ENCODE peak calls at places on chromosomes 5 and 9, in four cellular contexts. E is uterus, T is stomach, X is HFF-Myc. U is an unnamed sample.

GRCh38 chr5:4730279-4730678 is 409.9 kb upstream of the ADAMTS16 start:
- DNase-seq in E (no peak), T (no peak), X (no peak), U (no peak)

GRCh38 chr5:19859020-19859419 is 129.0 kb downstream of the CDH18 start:
- DNase-seq in E (no peak), T (no peak), X (no peak), U (no peak)

GRCh38 chr5:172802585-172803176 is 31.4 kb upstream of the ERGIC1 start:
- DNase-seq in E (no peak), T (no peak), X (no peak), U (no peak)

GRCh38 chr9:98998441-98999151 is 54.9 kb downstream of the COL15A1 start:
- DNase-seq in E (peak; percentile 83), T (peak; percentile 80), X (peak; percentile 19), U (peak; percentile 26)

GRCh38 chr5:155661859-155662258 is 648.3 kb downstream of the KIF4B start:
- DNase-seq in E (no peak), T (no peak), X (no peak), U (no peak)

GRCh38 chr5:59038169-59039002 is 455.5 kb downstream of the RAB3C start:
- DNase-seq in E (no peak), T (no peak), X (no peak), U (no peak)

GRCh38 chr5:157855404-157855994 is 3.4 kb downstream of the CLINT1 start:
- DNase-seq in E (peak; percentile 50), T (peak; percentile 60), X (peak; percentile 11), U (no peak)

GRCh38 chr9:121328876-121329681 is 41.0 kb downstream of the STOM start:
- DNase-seq in E (no peak), T (no peak), X (no peak), U (no peak)

GRCh38 chr5:94745786-94746730 is 127.6 kb downstream of the SLF1 start:
- DNase-seq in E (no peak), T (no peak), X (no peak), U (no peak)

GRCh38 chr5:570886-571285 is 41.3 kb upstream of the CEP72 start:
- DNase-seq in E (no peak), T (no peak), X (no peak), U (no peak)

GRCh38 chr5:150523472-150524350 is 15.8 kb downstream of the NDST1 start:
- DNase-seq in E (peak; percentile 58), T (peak; percentile 40), X (peak; percentile 61), U (no peak)

GRCh38 chr5:150108711-150109605 is 22.6 kb upstream of the CSF1R start:
- DNase-seq in E (no peak), T (peak; percentile 8), X (no peak), U (no peak)

GRCh38 chr9:29640507-29640906 is 2067.2 kb upstream of the C9orf72 start:
- DNase-seq in E (no peak), T (no peak), X (no peak), U (no peak)

GRCh38 chr5:102666164-102666951 is 88.7 kb upstream of the PAM start:
- DNase-seq in E (no peak), T (no peak), X (peak; percentile 73), U (no peak)

GRCh38 chr9:136700959-136701664 is 11.3 kb upstream of the DIPK1B start:
- DNase-seq in E (no peak), T (no peak), X (no peak), U (peak; percentile 28)

GRCh38 chr9:123440256-123440655 is 84.3 kb downstream of the CRB2 start:
- DNase-seq in E (no peak), T (no peak), X (no peak), U (no peak)

GRCh38 chr9:33210006-33210715 is 29.8 kb upstream of the SPINK4 start:
- DNase-seq in E (no peak), T (no peak), X (no peak), U (no peak)

GRCh38 chr9:76658510-76659231 is 105.6 kb upstream of the PCA3 start:
- DNase-seq in E (no peak), T (no peak), X (peak; percentile 57), U (no peak)

GRCh38 chr5:1815071-1815786 is 14.0 kb downstream of the NDUFS6 start:
- DNase-seq in E (no peak), T (no peak), X (no peak), U (no peak)

GRCh38 chr5:126115230-126115629 is 308.0 kb upstream of the GRAMD2B start:
- DNase-seq in E (no peak), T (no peak), X (no peak), U (no peak)

GRCh38 chr5:60163762-60164161 is 270.2 kb upstream of the PDE4D start:
- DNase-seq in E (no peak), T (no peak), X (no peak), U (no peak)

GRCh38 chr5:60161340-60161934 is 267.9 kb upstream of the PDE4D start:
- DNase-seq in E (no peak), T (no peak), X (no peak), U (no peak)
- TF ChIP-seq CTCF in E (no peak), T (no peak), X (peak; percentile 47), U (no peak)

GRCh38 chr9:75088646-75089368 is 493 bp downstream of the OSTF1 start:
- DNase-seq in E (peak; percentile 57), T (peak; percentile 84), X (no peak), U (no peak)
- TF ChIP-seq CTCF in E (peak; percentile 62), T (no peak), X (no peak), U (no peak)

GRCh38 chr9:15357050-15357653 is 50.1 kb upstream of the TTC39B start:
- DNase-seq in E (no peak), T (peak; percentile 28), X (no peak), U (peak; percentile 46)
- TF ChIP-seq CTCF in E (no peak), T (no peak), X (no peak), U (no peak)

GRCh38 chr9:81825831-81826540 is 102.2 kb upstream of the SPATA31D4 start:
- DNase-seq in E (no peak), T (no peak), X (no peak), U (no peak)

GRCh38 chr9:81824802-81825770 is 103.1 kb upstream of the SPATA31D4 start:
- DNase-seq in E (no peak), T (no peak), X (no peak), U (no peak)

GRCh38 chr9:81823672-81824554 is 104.3 kb upstream of the SPATA31D4 start:
- DNase-seq in E (no peak), T (no peak), X (no peak), U (no peak)

GRCh38 chr9:81827616-81828296 is 100.5 kb upstream of the SPATA31D4 start:
- DNase-seq in E (no peak), T (no peak), X (no peak), U (no peak)

GRCh38 chr9:81826541-81826906 is 101.7 kb upstream of the SPATA31D4 start:
- DNase-seq in E (no peak), T (no peak), X (no peak), U (no peak)
- TF ChIP-seq CTCF in E (no peak), T (no peak), X (no peak), U (no peak)

GRCh38 chr9:79757906-79758669 is 186.3 kb downstream of the TLE4 start:
- DNase-seq in E (no peak), T (no peak), X (no peak), U (no peak)
- TF ChIP-seq CTCF in E (peak; percentile 8), T (no peak), X (peak; percentile 31), U (peak; percentile 49)

DNA sequence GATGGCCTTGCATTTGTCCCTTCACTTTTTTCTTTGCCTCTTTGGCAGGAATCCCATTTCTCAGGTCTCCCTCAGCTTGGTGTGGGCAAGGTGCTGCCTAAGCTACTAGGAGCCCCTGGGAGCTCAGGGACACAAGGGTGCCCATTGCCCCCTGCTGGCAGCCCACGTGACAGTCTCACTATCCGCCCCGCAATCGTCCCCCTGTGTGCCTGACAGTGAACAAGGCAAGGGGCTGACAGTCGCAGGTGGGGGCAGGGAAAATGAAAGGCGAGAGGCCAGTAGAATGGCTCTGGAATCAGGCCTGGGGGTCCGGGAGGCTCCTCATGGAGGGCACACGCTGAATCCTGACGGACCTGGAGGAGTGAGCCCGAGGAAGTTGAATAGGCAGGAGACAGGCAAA is 2.0 kb upstream of the PCDH12 start:
- DNase-seq in E (no peak), T (no peak), X (no peak), U (no peak)
- TF ChIP-seq CTCF in E (no peak), T (no peak), X (peak; percentile 57), U (no peak)

DNA sequence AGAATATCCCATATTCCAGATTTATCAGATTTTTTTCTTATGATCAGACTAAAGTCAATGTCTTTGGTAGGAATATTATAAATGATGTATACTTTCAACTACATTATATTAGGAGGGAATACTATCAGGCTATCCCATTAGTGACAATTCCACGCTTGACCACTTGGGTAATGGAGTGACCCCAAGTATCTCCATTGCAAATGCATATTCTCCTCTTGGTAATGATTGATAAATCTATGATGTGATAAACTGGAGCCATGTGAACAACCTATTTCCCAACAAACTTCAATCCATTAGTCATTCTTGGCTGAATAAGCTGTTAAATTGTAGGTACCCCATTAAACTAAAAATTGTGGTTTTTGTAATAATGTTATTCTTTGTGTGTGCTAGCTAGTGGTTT is 12.2 kb upstream of the MPDZ start:
- DNase-seq in E (no peak), T (no peak), X (no peak), U (no peak)
- TF ChIP-seq CTCF in E (no peak), T (no peak), X (no peak), U (no peak)

GRCh38 chr9:91558879-91559278 is 135.2 kb upstream of the NFIL3 start:
- DNase-seq in E (no peak), T (no peak), X (no peak), U (no peak)
- TF ChIP-seq CTCF in E (no peak), T (no peak), X (no peak), U (no peak)

U was measured in CD4-positive, alpha-beta T cell.